ENCODE peak calls at places on chromosomes 12 and 14, in four cellular contexts. M is activated effector memory CD4-positive, alpha-beta T cell treated with anti-CD3 and anti-CD28 coated beads, Interleukin-2, amount 50 U/mL, for 16 hours; B is activated CD4-positive, alpha-beta T cell treated with anti-CD3 and anti-CD28 coated beads, Interleukin-2, amount 50 U/mL, for 1 hour; K is midbrain. T is an unnamed sample.

GRCh38 chr12:7154042-7154441 is 23.9 kb downstream of the CLSTN3 start:
- DNase-seq in M (no peak), K (no peak), B (no peak), T (no peak)

GRCh38 chr12:118034429-118035193 is 18.1 kb downstream of the RFC5 start:
- DNase-seq in K (no peak), B (no peak), M (no peak), T (peak; percentile 54)

GRCh38 chr14:69129264-69129880 is 23.5 kb downstream of the DCAF5 start:
- DNase-seq in B (peak; percentile 69), M (peak; percentile 90), K (peak; percentile 87), T (peak; percentile 73)

GRCh38 chr12:14630793-14631192 is 63.1 kb upstream of the PLBD1 start:
- DNase-seq in M (no peak), K (no peak), B (no peak), T (no peak)

GRCh38 chr12:29769162-29769820 is 14.5 kb downstream of the TMTC1 start:
- DNase-seq in B (no peak), M (no peak), K (no peak), T (no peak)

GRCh38 chr12:86929962-86930361 is 673.8 kb upstream of the MGAT4C start:
- DNase-seq in B (no peak), K (no peak), M (no peak), T (no peak)

GRCh38 chr12:90290980-90291975 is 582.6 kb upstream of the ATP2B1 start:
- DNase-seq in B (no peak), M (no peak), K (peak; percentile 16), T (no peak)

GRCh38 chr14:42437809-42438208 is 831.1 kb downstream of the LRFN5 start:
- DNase-seq in K (no peak), M (no peak), B (no peak), T (no peak)

GRCh38 chr12:115313929-115314328 is 630.0 kb upstream of the TBX3 start:
- DNase-seq in M (no peak), K (no peak), B (no peak), T (no peak)

GRCh38 chr12:107102294-107102693 is 8.9 kb upstream of the CRY1 start:
- DNase-seq in K (no peak), B (no peak), M (no peak), T (no peak)

GRCh38 chr12:63164911-63165310 is 13.9 kb upstream of the AVPR1A start:
- DNase-seq in M (no peak), K (no peak), B (no peak), T (no peak)

GRCh38 chr12:124031058-124031457 is 58.0 kb downstream of the ZNF664 start:
- DNase-seq in B (no peak), K (no peak), M (no peak), T (no peak)

GRCh38 chr12:122872815-122873361 is 23.0 kb downstream of the VPS37B start:
- DNase-seq in B (no peak), K (no peak), M (no peak), T (no peak)

GRCh38 chr14:65414961-65415589 is 2.5 kb downstream of the FUT8 start:
- DNase-seq in B (no peak), K (peak; percentile 34), M (no peak), T (no peak)

GRCh38 chr12:96208346-96208745 is 14.2 kb downstream of the ELK3 start:
- DNase-seq in B (no peak), K (no peak), M (no peak), T (no peak)

GRCh38 chr14:97120204-97121120 is 323.3 kb downstream of the VRK1 start:
- DNase-seq in M (peak; percentile 74), K (no peak), B (peak; percentile 22), T (no peak)

GRCh38 chr12:51342416-51342815 is 4.1 kb downstream of the CELA1 start:
- DNase-seq in M (no peak), B (no peak), K (no peak), T (no peak)

GRCh38 chr14:97539884-97540283 is 742.7 kb downstream of the VRK1 start:
- DNase-seq in K (no peak), M (no peak), B (no peak), T (no peak)

GRCh38 chr12:2161478-2161877 is 108.7 kb downstream of the CACNA1C start:
- DNase-seq in B (no peak), K (peak; percentile 73), M (no peak), T (no peak)

GRCh38 chr12:102169922-102170698 is 27.5 kb downstream of the PMCH start:
- DNase-seq in B (no peak), M (no peak), K (peak; percentile 5), T (no peak)

GRCh38 chr14:69332782-69333395 is 65.2 kb downstream of the ERH start:
- DNase-seq in K (no peak), M (no peak), B (no peak), T (no peak)

GRCh38 chr12:53173085-53173715 is 7.3 kb upstream of the ZNF740 start:
- DNase-seq in B (no peak), K (no peak), M (no peak), T (no peak)

GRCh38 chr14:58747181-58747580 is 109.4 kb downstream of the DACT1 start:
- DNase-seq in K (no peak), B (no peak), M (no peak), T (no peak)

GRCh38 chr14:52960627-52961026 is 9.8 kb upstream of the FERMT2 start:
- DNase-seq in B (no peak), M (no peak), K (no peak), T (no peak)

GRCh38 chr12:26749781-26750180 is 83.2 kb downstream of the ITPR2 start:
- DNase-seq in M (no peak), K (no peak), B (no peak), T (no peak)